ENCODE peak calls at places on chromosomes 12 and 14, in four cellular contexts. C is NCI-H1105; J is activated CD8-positive, alpha-beta memory T cell treated with anti-CD3 and anti-CD28 coated beads for 24 hours; P is activated naive CD8-positive, alpha-beta T cell treated with anti-CD3 and anti-CD28 coated beads, Interleukin-2, amount 50 U/mL, for 24 hours. B is an unnamed sample.

GRCh38 chr12:64186789-64187188 is 35.3 kb downstream of the KICS2 start:
- DNase-seq in P (no peak), C (no peak), J (no peak), B (peak)

GRCh38 chr14:100467939-100468338 is 119.3 kb downstream of the BEGAIN start:
- DNase-seq in P (no peak), C (no peak), J (no peak), B (no peak)

GRCh38 chr12:57309420-57309819 is 58.4 kb upstream of the STAC3 start:
- DNase-seq in J (no peak), P (no peak), C (no peak), B (no peak)

GRCh38 chr14:59018978-59019377 is 169.5 kb upstream of the DAAM1 start:
- DNase-seq in J (no peak), P (no peak), C (no peak), B (peak)

GRCh38 chr14:30855345-30856037 is 18.9 kb upstream of the COCH start:
- DNase-seq in P (peak), J (no peak), C (no peak), B (no peak)

GRCh38 chr12:90407841-90408240 is 547.1 kb downstream of the CCER1 start:
- DNase-seq in P (no peak), J (no peak), C (no peak), B (no peak)

GRCh38 chr14:104582005-104582404 is 2.4 kb downstream of the C14orf180 start:
- DNase-seq in P (no peak), J (no peak), C (no peak), B (peak)

GRCh38 chr14:66444271-66444987 is 41.7 kb upstream of the CCDC196 start:
- DNase-seq in C (no peak), J (no peak), P (no peak), B (no peak)

GRCh38 chr14:85587152-85587697 is 57.3 kb downstream of the FLRT2 start:
- DNase-seq in J (no peak), C (no peak), P (no peak), B (no peak)

GRCh38 chr12:14995583-14996425 is 23.0 kb downstream of the PDE6H start:
- DNase-seq in P (no peak), J (no peak), C (peak), B (peak)

GRCh38 chr14:102592969-102593840 is 756 bp downstream of the RCOR1 start:
- DNase-seq in C (peak), P (peak), J (peak), B (peak)

GRCh38 chr12:45852508-45852907 is 123.0 kb downstream of the ARID2 start:
- DNase-seq in P (no peak), C (no peak), J (no peak), B (no peak)

GRCh38 chr12:124597041-124597440 is 29.6 kb upstream of the NCOR2 start:
- DNase-seq in C (no peak), P (no peak), J (no peak), B (no peak)

GRCh38 chr12:19428261-19428660 is 11.0 kb upstream of the AEBP2 start:
- DNase-seq in C (no peak), P (no peak), J (no peak), B (no peak)

GRCh38 chr14:92907316-92907911 is 15.5 kb upstream of the CHGA start:
- DNase-seq in P (no peak), J (no peak), C (no peak), B (no peak)

GRCh38 chr12:18145924-18146323 is 55.9 kb upstream of the RERGL start:
- DNase-seq in C (no peak), P (no peak), J (no peak), B (no peak)

GRCh38 chr12:89333564-89334252 is 18.6 kb downstream of the DUSP6 start:
- DNase-seq in C (no peak), P (no peak), J (no peak), B (peak)

GRCh38 chr12:120879711-120880300 is 24.4 kb downstream of the SPPL3 start:
- DNase-seq in J (no peak), C (no peak), P (no peak), B (no peak)

GRCh38 chr14:39666386-39666785 is 234.2 kb upstream of the FBXO33 start:
- DNase-seq in P (no peak), J (no peak), C (no peak), B (no peak)

GRCh38 chr12:106956048-106956935 is 585 bp downstream of the TMEM263 start:
- DNase-seq in P (peak), J (peak), C (peak), B (peak)

GRCh38 chr14:98913967-98914620 is 357.9 kb downstream of the BCL11B start:
- DNase-seq in P (no peak), C (no peak), J (no peak), B (no peak)

GRCh38 chr14:54676822-54677708 is 110.1 kb downstream of the SAMD4A start:
- DNase-seq in C (no peak), J (no peak), P (no peak), B (no peak)

GRCh38 chr12:98532687-98533304 is 17.4 kb downstream of the TMPO start:
- DNase-seq in J (no peak), C (peak), P (no peak), B (peak)

GRCh38 chr12:14952295-14952995 is 9.0 kb downstream of the ARHGDIB start:
- DNase-seq in P (no peak), J (no peak), C (no peak), B (no peak)

GRCh38 chr14:96016761-96017160 is 22.4 kb upstream of the C14orf132 start:
- DNase-seq in J (no peak), C (peak), P (no peak), B (no peak)

GRCh38 chr12:104590002-104590401 is 133.3 kb downstream of the CHST11 start:
- DNase-seq in C (no peak), J (no peak), P (no peak), B (no peak)

GRCh38 chr12:50059440-50060119 is 2.2 kb downstream of the ASIC1 start:
- DNase-seq in C (no peak), J (peak), P (peak), B (no peak)

GRCh38 chr14:33348510-33348909 is 409.8 kb downstream of the NPAS3 start:
- DNase-seq in J (no peak), P (no peak), C (no peak), B (no peak)

B was measured in K562.